ENCODE peak calls at places on chromosomes 13 and 19, in nine cellular contexts. I, B, M, A, N, Q, R, T and X are unnamed samples.

GRCh38 chr19:11337080-11337479 is 2.4 kb downstream of the RAB3D start:
- DNase-seq in T (no peak), I (no peak), Q (no peak), M (no peak), A (no peak), R (no peak), N (no peak), B (no peak), X (no peak)

GRCh38 chr19:7419153-7419552 is 69.7 kb downstream of the PEX11G start:
- DNase-seq in Q (no peak), A (no peak), I (no peak), R (no peak), T (no peak), B (no peak), N (no peak), M (no peak), X (no peak)

GRCh38 chr13:43780666-43781065 is 6.1 kb downstream of the ENOX1 start:
- DNase-seq in A (no peak), M (no peak), N (no peak), B (no peak), Q (no peak), R (no peak), T (no peak), I (no peak), X (no peak)

GRCh38 chr19:43699506-43700367 is 16.1 kb upstream of the IRGC start:
- DNase-seq in N (no peak), I (peak), M (peak), A (peak), Q (no peak), R (no peak), B (peak), T (no peak), X (no peak)

GRCh38 chr19:18253716-18254115 is 20.5 kb downstream of the IQCN start:
- DNase-seq in M (no peak), B (no peak), N (no peak), R (no peak), T (no peak), I (no peak), Q (no peak), A (no peak), X (no peak)

GRCh38 chr13:112903606-112904195 is 65.3 kb upstream of the MCF2L start:
- DNase-seq in T (no peak), R (no peak), M (no peak), A (no peak), I (no peak), Q (no peak), B (no peak), N (no peak), X (no peak)

GRCh38 chr13:91398413-91399188 is at the start of gene GPC5:
- DNase-seq in N (peak), I (peak), M (peak), R (peak), T (no peak), Q (peak), A (peak), B (peak), X (peak)

GRCh38 chr13:21668665-21669599 is 1.9 kb upstream of the FGF9 start:
- DNase-seq in R (no peak), A (peak), B (peak), T (no peak), I (no peak), Q (no peak), M (peak), N (no peak), X (no peak)

GRCh38 chr13:94525781-94526180 is 46.3 kb upstream of the DCT start:
- DNase-seq in I (no peak), M (no peak), A (no peak), Q (no peak), T (no peak), B (no peak), N (no peak), R (no peak), X (no peak)